ENCODE peak calls at places on chromosomes 3 and 15, in seven cellular contexts. A, V, E, M, I, T and N are unnamed samples.

GRCh38 chr3:184031187-184031792 is at the start of gene HTR3D:
- DNase-seq in A (no peak), V (no peak), E (no peak), M (no peak), I (no peak), T (no peak), N (no peak)

GRCh38 chr3:6750782-6751181 is 110.1 kb upstream of the GRM7 start:
- DNase-seq in A (no peak), V (no peak), E (no peak), M (no peak), I (no peak), T (no peak), N (no peak)

GRCh38 chr15:96888764-96889163 is 558.3 kb downstream of the NR2F2 start:
- DNase-seq in A (no peak), V (no peak), E (no peak), M (no peak), I (no peak), T (no peak), N (no peak)

GRCh38 chr3:184315506-184315867 is 1.1 kb downstream of the EIF4G1 start:
- DNase-seq in A (no peak), V (no peak), E (no peak), M (no peak), I (no peak), T (no peak), N (no peak)

GRCh38 chr3:128452120-128452519 is 14.6 kb downstream of the DNAJB8 start:
- DNase-seq in A (no peak), V (no peak), E (no peak), M (no peak), I (no peak), T (no peak), N (no peak)

GRCh38 chr3:126112531-126113237 is 28.8 kb upstream of the SLC41A3 start:
- DNase-seq in A (no peak), V (no peak), E (no peak), M (no peak), I (no peak), T (no peak), N (no peak)

GRCh38 chr15:79475312-79475711 is 43.2 kb downstream of the MINAR1 start:
- DNase-seq in A (no peak), V (no peak), E (peak; percentile 6), M (no peak), I (no peak), T (no peak), N (no peak)

GRCh38 chr3:147921044-147921443 is 511.9 kb downstream of the ZIC1 start:
- DNase-seq in A (peak; percentile 26), V (no peak), E (no peak), M (no peak), I (no peak), T (no peak), N (no peak)

GRCh38 chr15:71455107-71455506 is 339.8 kb downstream of the THSD4 start:
- DNase-seq in A (no peak), V (no peak), E (no peak), M (no peak), I (no peak), T (no peak), N (no peak)

GRCh38 chr3:19070325-19070724 is 78.0 kb upstream of the KCNH8 start:
- DNase-seq in A (no peak), V (no peak), E (no peak), M (no peak), I (no peak), T (no peak), N (no peak)

GRCh38 chr3:19060404-19060803 is 87.9 kb upstream of the KCNH8 start:
- DNase-seq in A (no peak), V (no peak), E (no peak), M (no peak), I (no peak), T (no peak), N (no peak)

GRCh38 chr3:19063936-19064335 is 84.4 kb upstream of the KCNH8 start:
- DNase-seq in A (no peak), V (no peak), E (no peak), M (no peak), I (no peak), T (no peak), N (no peak)

DNA sequence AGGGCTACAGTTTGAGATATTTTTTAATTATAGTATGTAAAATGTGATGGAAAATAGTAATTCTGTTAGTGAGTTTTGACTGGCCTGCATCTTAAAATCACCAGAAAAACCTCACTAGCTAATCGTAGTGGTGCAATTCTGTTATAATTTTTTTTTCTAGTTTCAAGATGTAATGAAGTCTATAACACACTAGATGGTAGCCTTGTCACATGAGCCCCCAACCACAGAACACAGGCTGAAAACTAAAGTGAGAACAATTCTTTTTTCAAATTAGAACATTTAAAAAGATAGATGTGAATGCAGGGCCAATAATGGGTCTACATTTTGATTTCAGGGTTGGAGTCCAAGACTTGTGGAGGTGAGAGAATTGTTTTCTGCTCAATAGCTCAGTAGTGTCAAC is 83.3 kb upstream of the KCNH8 start:
- DNase-seq in A (no peak), V (no peak), E (no peak), M (peak; percentile 3), I (no peak), T (no peak), N (no peak)
- TF ChIP-seq CTCF in A (no peak), V (peak; percentile 43), E (no peak), M (peak; percentile 29), I (peak; percentile 28), T (peak; percentile 67), N (no peak)

GRCh38 chr15:65334586-65335231 is 30.2 kb downstream of the RNU5B-1 start:
- DNase-seq in A (no peak), V (no peak), E (no peak), M (no peak), I (no peak), T (peak; percentile 36), N (peak; percentile 55)

GRCh38 chr15:65337436-65338070 is 33.1 kb downstream of the RNU5B-1 start:
- DNase-seq in A (no peak), V (no peak), E (no peak), M (peak; percentile 52), I (no peak), T (peak; percentile 32), N (no peak)

GRCh38 chr15:65336767-65337435 is 32.4 kb downstream of the RNU5B-1 start:
- DNase-seq in A (no peak), V (no peak), E (no peak), M (peak; percentile 17), I (no peak), T (peak; percentile 53), N (no peak)

GRCh38 chr15:65335278-65336055 is 31.0 kb downstream of the RNU5B-1 start:
- DNase-seq in A (no peak), V (no peak), E (no peak), M (no peak), I (no peak), T (no peak), N (no peak)

GRCh38 chr15:65336369-65336766 is 31.9 kb downstream of the RNU5B-1 start:
- DNase-seq in A (no peak), V (no peak), E (no peak), M (no peak), I (no peak), T (no peak), N (no peak)
- TF ChIP-seq CTCF in A (no peak), V (no peak), E (no peak), M (no peak), I (no peak), T (no peak), N (no peak)

DNA sequence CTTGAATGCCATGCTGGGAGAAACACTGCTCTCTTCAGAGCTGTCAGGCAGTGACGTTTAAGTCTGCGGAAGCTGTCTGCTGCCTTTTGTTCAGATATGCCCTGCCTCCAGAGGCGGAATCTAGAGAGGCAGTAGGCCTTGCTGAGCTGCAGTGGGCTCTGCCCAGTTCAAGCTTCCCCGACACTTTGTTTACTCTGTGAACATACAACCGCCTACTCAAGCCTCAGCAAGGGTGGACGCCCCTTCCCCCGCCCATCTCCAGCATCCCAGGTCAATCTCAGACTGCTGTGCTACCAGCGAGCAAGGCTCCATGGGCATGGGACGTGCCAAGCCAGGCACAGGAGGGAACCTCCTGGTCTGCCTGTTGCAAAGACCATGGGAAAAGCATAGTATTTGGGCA is 99.7 kb downstream of the TAFA4 start:
- DNase-seq in A (no peak), V (no peak), E (no peak), M (no peak), I (no peak), T (no peak), N (no peak)
- TF ChIP-seq CTCF in A (no peak), V (no peak), E (no peak), M (no peak), I (no peak), T (no peak), N (no peak)

GRCh38 chr15:52765779-52766178 is 24.4 kb downstream of the ONECUT1 start:
- DNase-seq in A (no peak), V (no peak), E (no peak), M (no peak), I (no peak), T (peak; percentile 15), N (peak; percentile 62)
- TF ChIP-seq CTCF in A (peak; percentile 39), V (no peak), E (peak; percentile 16), M (no peak), I (peak; percentile 27), T (no peak), N (peak; percentile 22)

DNA sequence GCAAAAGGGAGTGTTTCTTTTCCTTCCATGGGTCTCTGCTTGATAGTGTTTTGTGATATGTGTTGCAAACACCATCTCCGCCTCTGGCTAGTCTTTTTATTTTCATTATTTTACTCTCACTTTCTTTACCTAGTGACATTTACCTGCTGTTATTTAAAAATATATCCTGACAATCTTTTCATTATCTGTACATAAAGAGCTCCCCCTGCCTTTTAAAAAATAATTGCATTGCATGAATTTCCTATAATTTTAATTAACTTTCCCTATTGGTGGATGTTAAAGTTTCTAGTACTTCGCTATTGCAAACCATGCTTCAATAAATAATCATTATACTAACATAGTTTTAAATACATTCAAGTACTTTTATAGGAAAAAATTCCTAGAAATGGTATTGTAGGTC is 48.8 kb upstream of the GCNT3 start:
- DNase-seq in A (no peak), V (no peak), E (no peak), M (no peak), I (no peak), T (no peak), N (no peak)
- TF ChIP-seq CTCF in A (no peak), V (no peak), E (peak; percentile 18), M (peak; percentile 36), I (peak; percentile 32), T (no peak), N (no peak)

GRCh38 chr3:60024400-60024799 is 974.6 kb upstream of the CFAP20DC start:
- DNase-seq in A (no peak), V (no peak), E (no peak), M (no peak), I (no peak), T (no peak), N (no peak)
- TF ChIP-seq CTCF in A (no peak), V (no peak), E (no peak), M (no peak), I (no peak), T (no peak), N (no peak)